ENCODE peak calls at places on chromosomes 5 and 9, in eight cellular contexts. One of them, this sample, is unnamed.

GRCh38 chr5:73851782-73852181 is 225.8 kb downstream of the ARHGEF28 start:
- DNase-seq in naive thymus-derived CD8-positive, alpha-beta T cell: no peak
- DNase-seq in astrocyte of the spinal cord: no peak
- DNase-seq in NCI-H774: no peak
- DNase-seq in fibroblast of lung: no peak
- DNase-seq in GM13977: no peak
- DNase-seq in activated T-cell treated with anti-CD3 and anti-CD28 coated beads, Interleukin-2, amount 50 U/mL, for 4 hours: no peak
- DNase-seq in stimulated activated CD4-positive, alpha-beta T cell treated with anti-CD3 and anti-CD28 coated beads, TNF-alpha, amount 100 ng/mL, for 24 hours: no peak
- DNase-seq in this sample: no peak

GRCh38 chr5:169978744-169979143 is 1.6 kb downstream of the INSYN2B start:
- DNase-seq in astrocyte of the spinal cord: peak
- DNase-seq in NCI-H774: no peak
- DNase-seq in activated T-cell treated with anti-CD3 and anti-CD28 coated beads, Interleukin-2, amount 50 U/mL, for 4 hours: no peak
- DNase-seq in fibroblast of lung: peak
- DNase-seq in naive thymus-derived CD8-positive, alpha-beta T cell: no peak
- DNase-seq in GM13977: no peak
- DNase-seq in stimulated activated CD4-positive, alpha-beta T cell treated with anti-CD3 and anti-CD28 coated beads, TNF-alpha, amount 100 ng/mL, for 24 hours: no peak
- DNase-seq in this sample: no peak

GRCh38 chr9:89605181-89606048 is 603 bp downstream of the GADD45G start:
- DNase-seq in stimulated activated CD4-positive, alpha-beta T cell treated with anti-CD3 and anti-CD28 coated beads, TNF-alpha, amount 100 ng/mL, for 24 hours: peak
- DNase-seq in astrocyte of the spinal cord: peak
- DNase-seq in NCI-H774: peak
- DNase-seq in naive thymus-derived CD8-positive, alpha-beta T cell: peak
- DNase-seq in GM13977: peak
- DNase-seq in activated T-cell treated with anti-CD3 and anti-CD28 coated beads, Interleukin-2, amount 50 U/mL, for 4 hours: peak
- DNase-seq in fibroblast of lung: peak
- DNase-seq in this sample: no peak

GRCh38 chr9:5310851-5311250 is 6.3 kb upstream of the RLN2 start:
- DNase-seq in fibroblast of lung: peak
- DNase-seq in naive thymus-derived CD8-positive, alpha-beta T cell: no peak
- DNase-seq in NCI-H774: no peak
- DNase-seq in astrocyte of the spinal cord: no peak
- DNase-seq in GM13977: no peak
- DNase-seq in activated T-cell treated with anti-CD3 and anti-CD28 coated beads, Interleukin-2, amount 50 U/mL, for 4 hours: no peak
- DNase-seq in stimulated activated CD4-positive, alpha-beta T cell treated with anti-CD3 and anti-CD28 coated beads, TNF-alpha, amount 100 ng/mL, for 24 hours: no peak
- DNase-seq in this sample: no peak

GRCh38 chr9:130186051-130186450 is 13.8 kb downstream of the NCS1 start:
- DNase-seq in fibroblast of lung: no peak
- DNase-seq in activated T-cell treated with anti-CD3 and anti-CD28 coated beads, Interleukin-2, amount 50 U/mL, for 4 hours: no peak
- DNase-seq in naive thymus-derived CD8-positive, alpha-beta T cell: no peak
- DNase-seq in NCI-H774: no peak
- DNase-seq in astrocyte of the spinal cord: no peak
- DNase-seq in stimulated activated CD4-positive, alpha-beta T cell treated with anti-CD3 and anti-CD28 coated beads, TNF-alpha, amount 100 ng/mL, for 24 hours: no peak
- DNase-seq in GM13977: no peak
- DNase-seq in this sample: no peak

GRCh38 chr5:175867587-175868347 is 3.6 kb upstream of the CPLX2 start:
- DNase-seq in NCI-H774: peak
- DNase-seq in fibroblast of lung: no peak
- DNase-seq in activated T-cell treated with anti-CD3 and anti-CD28 coated beads, Interleukin-2, amount 50 U/mL, for 4 hours: no peak
- DNase-seq in stimulated activated CD4-positive, alpha-beta T cell treated with anti-CD3 and anti-CD28 coated beads, TNF-alpha, amount 100 ng/mL, for 24 hours: no peak
- DNase-seq in naive thymus-derived CD8-positive, alpha-beta T cell: no peak
- DNase-seq in astrocyte of the spinal cord: no peak
- DNase-seq in GM13977: no peak
- DNase-seq in this sample: peak

GRCh38 chr5:132438931-132439330 is 51.6 kb downstream of the IRF1 start:
- DNase-seq in NCI-H774: no peak
- DNase-seq in GM13977: no peak
- DNase-seq in stimulated activated CD4-positive, alpha-beta T cell treated with anti-CD3 and anti-CD28 coated beads, TNF-alpha, amount 100 ng/mL, for 24 hours: no peak
- DNase-seq in activated T-cell treated with anti-CD3 and anti-CD28 coated beads, Interleukin-2, amount 50 U/mL, for 4 hours: no peak
- DNase-seq in naive thymus-derived CD8-positive, alpha-beta T cell: no peak
- DNase-seq in fibroblast of lung: no peak
- DNase-seq in astrocyte of the spinal cord: no peak
- DNase-seq in this sample: no peak

GRCh38 chr9:110623462-110624025 is 44.0 kb upstream of the SVEP1 start:
- DNase-seq in naive thymus-derived CD8-positive, alpha-beta T cell: no peak
- DNase-seq in NCI-H774: peak
- DNase-seq in astrocyte of the spinal cord: peak
- DNase-seq in stimulated activated CD4-positive, alpha-beta T cell treated with anti-CD3 and anti-CD28 coated beads, TNF-alpha, amount 100 ng/mL, for 24 hours: peak
- DNase-seq in activated T-cell treated with anti-CD3 and anti-CD28 coated beads, Interleukin-2, amount 50 U/mL, for 4 hours: no peak
- DNase-seq in GM13977: peak
- DNase-seq in fibroblast of lung: peak
- DNase-seq in this sample: peak

GRCh38 chr5:58127132-58127485 is 332.8 kb downstream of the PLK2 start:
- DNase-seq in NCI-H774: peak
- DNase-seq in astrocyte of the spinal cord: no peak
- DNase-seq in stimulated activated CD4-positive, alpha-beta T cell treated with anti-CD3 and anti-CD28 coated beads, TNF-alpha, amount 100 ng/mL, for 24 hours: no peak
- DNase-seq in naive thymus-derived CD8-positive, alpha-beta T cell: no peak
- DNase-seq in fibroblast of lung: no peak
- DNase-seq in GM13977: no peak
- DNase-seq in activated T-cell treated with anti-CD3 and anti-CD28 coated beads, Interleukin-2, amount 50 U/mL, for 4 hours: no peak
- DNase-seq in this sample: no peak

GRCh38 chr5:172127581-172127980 is 60.4 kb downstream of the STK10 start:
- DNase-seq in NCI-H774: no peak
- DNase-seq in GM13977: no peak
- DNase-seq in activated T-cell treated with anti-CD3 and anti-CD28 coated beads, Interleukin-2, amount 50 U/mL, for 4 hours: no peak
- DNase-seq in astrocyte of the spinal cord: no peak
- DNase-seq in naive thymus-derived CD8-positive, alpha-beta T cell: no peak
- DNase-seq in fibroblast of lung: no peak
- DNase-seq in stimulated activated CD4-positive, alpha-beta T cell treated with anti-CD3 and anti-CD28 coated beads, TNF-alpha, amount 100 ng/mL, for 24 hours: no peak
- DNase-seq in this sample: no peak

GRCh38 chr9:109286981-109287380 is 33.9 kb downstream of the EPB41L4B start:
- DNase-seq in astrocyte of the spinal cord: peak
- DNase-seq in activated T-cell treated with anti-CD3 and anti-CD28 coated beads, Interleukin-2, amount 50 U/mL, for 4 hours: no peak
- DNase-seq in stimulated activated CD4-positive, alpha-beta T cell treated with anti-CD3 and anti-CD28 coated beads, TNF-alpha, amount 100 ng/mL, for 24 hours: no peak
- DNase-seq in fibroblast of lung: peak
- DNase-seq in NCI-H774: no peak
- DNase-seq in GM13977: no peak
- DNase-seq in naive thymus-derived CD8-positive, alpha-beta T cell: no peak
- DNase-seq in this sample: no peak

GRCh38 chr9:37732086-37732744 is 21.4 kb upstream of the TRMT10B start:
- DNase-seq in fibroblast of lung: no peak
- DNase-seq in stimulated activated CD4-positive, alpha-beta T cell treated with anti-CD3 and anti-CD28 coated beads, TNF-alpha, amount 100 ng/mL, for 24 hours: no peak
- DNase-seq in NCI-H774: no peak
- DNase-seq in activated T-cell treated with anti-CD3 and anti-CD28 coated beads, Interleukin-2, amount 50 U/mL, for 4 hours: no peak
- DNase-seq in naive thymus-derived CD8-positive, alpha-beta T cell: no peak
- DNase-seq in GM13977: no peak
- DNase-seq in astrocyte of the spinal cord: no peak
- DNase-seq in this sample: no peak

GRCh38 chr9:13786131-13786530 is 506.6 kb upstream of the MPDZ start:
- DNase-seq in activated T-cell treated with anti-CD3 and anti-CD28 coated beads, Interleukin-2, amount 50 U/mL, for 4 hours: no peak
- DNase-seq in NCI-H774: no peak
- DNase-seq in naive thymus-derived CD8-positive, alpha-beta T cell: no peak
- DNase-seq in fibroblast of lung: peak
- DNase-seq in GM13977: no peak
- DNase-seq in stimulated activated CD4-positive, alpha-beta T cell treated with anti-CD3 and anti-CD28 coated beads, TNF-alpha, amount 100 ng/mL, for 24 hours: no peak
- DNase-seq in astrocyte of the spinal cord: peak
- DNase-seq in this sample: no peak

GRCh38 chr5:134140530-134141201 is 26.2 kb downstream of the TCF7 start:
- DNase-seq in astrocyte of the spinal cord: peak
- DNase-seq in stimulated activated CD4-positive, alpha-beta T cell treated with anti-CD3 and anti-CD28 coated beads, TNF-alpha, amount 100 ng/mL, for 24 hours: peak
- DNase-seq in GM13977: peak
- DNase-seq in NCI-H774: no peak
- DNase-seq in fibroblast of lung: peak
- DNase-seq in naive thymus-derived CD8-positive, alpha-beta T cell: no peak
- DNase-seq in activated T-cell treated with anti-CD3 and anti-CD28 coated beads, Interleukin-2, amount 50 U/mL, for 4 hours: peak
- DNase-seq in this sample: peak

GRCh38 chr5:141618030-141618803 is 583 bp downstream of the DIAPH1 start:
- DNase-seq in GM13977: no peak
- DNase-seq in fibroblast of lung: peak
- DNase-seq in stimulated activated CD4-positive, alpha-beta T cell treated with anti-CD3 and anti-CD28 coated beads, TNF-alpha, amount 100 ng/mL, for 24 hours: no peak
- DNase-seq in activated T-cell treated with anti-CD3 and anti-CD28 coated beads, Interleukin-2, amount 50 U/mL, for 4 hours: peak
- DNase-seq in astrocyte of the spinal cord: peak
- DNase-seq in naive thymus-derived CD8-positive, alpha-beta T cell: peak
- DNase-seq in NCI-H774: peak
- DNase-seq in this sample: peak

GRCh38 chr5:173907686-173908371 is 19.7 kb downstream of the CPEB4 start:
- DNase-seq in fibroblast of lung: peak
- DNase-seq in GM13977: no peak
- DNase-seq in stimulated activated CD4-positive, alpha-beta T cell treated with anti-CD3 and anti-CD28 coated beads, TNF-alpha, amount 100 ng/mL, for 24 hours: no peak
- DNase-seq in NCI-H774: no peak
- DNase-seq in activated T-cell treated with anti-CD3 and anti-CD28 coated beads, Interleukin-2, amount 50 U/mL, for 4 hours: no peak
- DNase-seq in astrocyte of the spinal cord: no peak
- DNase-seq in naive thymus-derived CD8-positive, alpha-beta T cell: no peak
- DNase-seq in this sample: no peak

GRCh38 chr5:95241635-95242034 is 43.3 kb downstream of the MCTP1 start:
- DNase-seq in astrocyte of the spinal cord: peak
- DNase-seq in activated T-cell treated with anti-CD3 and anti-CD28 coated beads, Interleukin-2, amount 50 U/mL, for 4 hours: no peak
- DNase-seq in stimulated activated CD4-positive, alpha-beta T cell treated with anti-CD3 and anti-CD28 coated beads, TNF-alpha, amount 100 ng/mL, for 24 hours: no peak
- DNase-seq in GM13977: peak
- DNase-seq in fibroblast of lung: peak
- DNase-seq in NCI-H774: no peak
- DNase-seq in naive thymus-derived CD8-positive, alpha-beta T cell: no peak
- DNase-seq in this sample: no peak

GRCh38 chr9:78235771-78236510 is at the start of gene CEP78:
- DNase-seq in GM13977: peak
- DNase-seq in naive thymus-derived CD8-positive, alpha-beta T cell: peak
- DNase-seq in NCI-H774: peak
- DNase-seq in stimulated activated CD4-positive, alpha-beta T cell treated with anti-CD3 and anti-CD28 coated beads, TNF-alpha, amount 100 ng/mL, for 24 hours: peak
- DNase-seq in activated T-cell treated with anti-CD3 and anti-CD28 coated beads, Interleukin-2, amount 50 U/mL, for 4 hours: peak
- DNase-seq in fibroblast of lung: peak
- DNase-seq in astrocyte of the spinal cord: peak
- DNase-seq in this sample: peak

GRCh38 chr5:143577554-143577953 is 174.1 kb upstream of the NR3C1 start:
- DNase-seq in fibroblast of lung: no peak
- DNase-seq in naive thymus-derived CD8-positive, alpha-beta T cell: no peak
- DNase-seq in astrocyte of the spinal cord: no peak
- DNase-seq in GM13977: no peak
- DNase-seq in NCI-H774: no peak
- DNase-seq in activated T-cell treated with anti-CD3 and anti-CD28 coated beads, Interleukin-2, amount 50 U/mL, for 4 hours: no peak
- DNase-seq in stimulated activated CD4-positive, alpha-beta T cell treated with anti-CD3 and anti-CD28 coated beads, TNF-alpha, amount 100 ng/mL, for 24 hours: no peak
- DNase-seq in this sample: no peak

GRCh38 chr9:37503736-37504135 is 18.0 kb downstream of the POLR1E start:
- DNase-seq in naive thymus-derived CD8-positive, alpha-beta T cell: peak
- DNase-seq in fibroblast of lung: peak
- DNase-seq in stimulated activated CD4-positive, alpha-beta T cell treated with anti-CD3 and anti-CD28 coated beads, TNF-alpha, amount 100 ng/mL, for 24 hours: no peak
- DNase-seq in NCI-H774: no peak
- DNase-seq in activated T-cell treated with anti-CD3 and anti-CD28 coated beads, Interleukin-2, amount 50 U/mL, for 4 hours: no peak
- DNase-seq in astrocyte of the spinal cord: no peak
- DNase-seq in GM13977: no peak
- DNase-seq in this sample: no peak

GRCh38 chr5:180114304-180115003 is 42.9 kb upstream of the RNF130 start:
- DNase-seq in fibroblast of lung: no peak
- DNase-seq in GM13977: no peak
- DNase-seq in activated T-cell treated with anti-CD3 and anti-CD28 coated beads, Interleukin-2, amount 50 U/mL, for 4 hours: no peak
- DNase-seq in NCI-H774: no peak
- DNase-seq in astrocyte of the spinal cord: no peak
- DNase-seq in stimulated activated CD4-positive, alpha-beta T cell treated with anti-CD3 and anti-CD28 coated beads, TNF-alpha, amount 100 ng/mL, for 24 hours: no peak
- DNase-seq in naive thymus-derived CD8-positive, alpha-beta T cell: no peak
- DNase-seq in this sample: no peak

GRCh38 chr5:168655316-168655715 is 76.1 kb upstream of the PANK3 start:
- DNase-seq in GM13977: no peak
- DNase-seq in activated T-cell treated with anti-CD3 and anti-CD28 coated beads, Interleukin-2, amount 50 U/mL, for 4 hours: no peak
- DNase-seq in stimulated activated CD4-positive, alpha-beta T cell treated with anti-CD3 and anti-CD28 coated beads, TNF-alpha, amount 100 ng/mL, for 24 hours: no peak
- DNase-seq in fibroblast of lung: no peak
- DNase-seq in NCI-H774: no peak
- DNase-seq in naive thymus-derived CD8-positive, alpha-beta T cell: no peak
- DNase-seq in astrocyte of the spinal cord: no peak
- DNase-seq in this sample: no peak

GRCh38 chr5:95519151-95519550 is 35.6 kb downstream of the SKIC3 start:
- DNase-seq in stimulated activated CD4-positive, alpha-beta T cell treated with anti-CD3 and anti-CD28 coated beads, TNF-alpha, amount 100 ng/mL, for 24 hours: no peak
- DNase-seq in activated T-cell treated with anti-CD3 and anti-CD28 coated beads, Interleukin-2, amount 50 U/mL, for 4 hours: no peak
- DNase-seq in fibroblast of lung: no peak
- DNase-seq in GM13977: no peak
- DNase-seq in astrocyte of the spinal cord: no peak
- DNase-seq in NCI-H774: no peak
- DNase-seq in naive thymus-derived CD8-positive, alpha-beta T cell: no peak
- DNase-seq in this sample: no peak

GRCh38 chr9:137435980-137436760 is 5.0 kb downstream of the ENTPD8 start:
- DNase-seq in stimulated activated CD4-positive, alpha-beta T cell treated with anti-CD3 and anti-CD28 coated beads, TNF-alpha, amount 100 ng/mL, for 24 hours: no peak
- DNase-seq in fibroblast of lung: peak
- DNase-seq in activated T-cell treated with anti-CD3 and anti-CD28 coated beads, Interleukin-2, amount 50 U/mL, for 4 hours: no peak
- DNase-seq in astrocyte of the spinal cord: peak
- DNase-seq in GM13977: no peak
- DNase-seq in NCI-H774: no peak
- DNase-seq in naive thymus-derived CD8-positive, alpha-beta T cell: no peak
- DNase-seq in this sample: no peak

GRCh38 chr5:150154618-150155134 is 969 bp downstream of the PDGFRB start:
- DNase-seq in naive thymus-derived CD8-positive, alpha-beta T cell: no peak
- DNase-seq in activated T-cell treated with anti-CD3 and anti-CD28 coated beads, Interleukin-2, amount 50 U/mL, for 4 hours: no peak
- DNase-seq in NCI-H774: no peak
- DNase-seq in stimulated activated CD4-positive, alpha-beta T cell treated with anti-CD3 and anti-CD28 coated beads, TNF-alpha, amount 100 ng/mL, for 24 hours: no peak
- DNase-seq in GM13977: no peak
- DNase-seq in astrocyte of the spinal cord: no peak
- DNase-seq in fibroblast of lung: no peak
- DNase-seq in this sample: no peak

GRCh38 chr5:131228646-131229045 is 35.2 kb upstream of the CDC42SE2 start:
- DNase-seq in activated T-cell treated with anti-CD3 and anti-CD28 coated beads, Interleukin-2, amount 50 U/mL, for 4 hours: no peak
- DNase-seq in astrocyte of the spinal cord: no peak
- DNase-seq in NCI-H774: no peak
- DNase-seq in GM13977: no peak
- DNase-seq in naive thymus-derived CD8-positive, alpha-beta T cell: no peak
- DNase-seq in fibroblast of lung: no peak
- DNase-seq in stimulated activated CD4-positive, alpha-beta T cell treated with anti-CD3 and anti-CD28 coated beads, TNF-alpha, amount 100 ng/mL, for 24 hours: no peak
- DNase-seq in this sample: no peak

GRCh38 chr5:120817044-120817985 is 353.2 kb downstream of the PRR16 start:
- DNase-seq in NCI-H774: no peak
- DNase-seq in GM13977: no peak
- DNase-seq in astrocyte of the spinal cord: peak
- DNase-seq in naive thymus-derived CD8-positive, alpha-beta T cell: no peak
- DNase-seq in fibroblast of lung: peak
- DNase-seq in stimulated activated CD4-positive, alpha-beta T cell treated with anti-CD3 and anti-CD28 coated beads, TNF-alpha, amount 100 ng/mL, for 24 hours: no peak
- DNase-seq in activated T-cell treated with anti-CD3 and anti-CD28 coated beads, Interleukin-2, amount 50 U/mL, for 4 hours: no peak
- DNase-seq in this sample: no peak

GRCh38 chr9:93244510-93245436 is 60.8 kb downstream of the WNK2 start:
- DNase-seq in stimulated activated CD4-positive, alpha-beta T cell treated with anti-CD3 and anti-CD28 coated beads, TNF-alpha, amount 100 ng/mL, for 24 hours: no peak
- DNase-seq in GM13977: no peak
- DNase-seq in NCI-H774: no peak
- DNase-seq in naive thymus-derived CD8-positive, alpha-beta T cell: no peak
- DNase-seq in fibroblast of lung: no peak
- DNase-seq in astrocyte of the spinal cord: no peak
- DNase-seq in activated T-cell treated with anti-CD3 and anti-CD28 coated beads, Interleukin-2, amount 50 U/mL, for 4 hours: no peak
- DNase-seq in this sample: no peak

GRCh38 chr9:113978954-113979712 is 99.0 kb downstream of the AMBP start:
- DNase-seq in GM13977: no peak
- DNase-seq in activated T-cell treated with anti-CD3 and anti-CD28 coated beads, Interleukin-2, amount 50 U/mL, for 4 hours: no peak
- DNase-seq in astrocyte of the spinal cord: no peak
- DNase-seq in NCI-H774: no peak
- DNase-seq in stimulated activated CD4-positive, alpha-beta T cell treated with anti-CD3 and anti-CD28 coated beads, TNF-alpha, amount 100 ng/mL, for 24 hours: no peak
- DNase-seq in fibroblast of lung: peak
- DNase-seq in naive thymus-derived CD8-positive, alpha-beta T cell: no peak
- DNase-seq in this sample: no peak

GRCh38 chr5:51618234-51618633 is 235.0 kb downstream of the ISL1 start:
- DNase-seq in astrocyte of the spinal cord: no peak
- DNase-seq in fibroblast of lung: no peak
- DNase-seq in activated T-cell treated with anti-CD3 and anti-CD28 coated beads, Interleukin-2, amount 50 U/mL, for 4 hours: no peak
- DNase-seq in NCI-H774: no peak
- DNase-seq in naive thymus-derived CD8-positive, alpha-beta T cell: no peak
- DNase-seq in stimulated activated CD4-positive, alpha-beta T cell treated with anti-CD3 and anti-CD28 coated beads, TNF-alpha, amount 100 ng/mL, for 24 hours: no peak
- DNase-seq in GM13977: no peak
- DNase-seq in this sample: no peak

GRCh38 chr5:96483878-96484277 is 50.8 kb upstream of the PCSK1 start:
- DNase-seq in astrocyte of the spinal cord: peak
- DNase-seq in GM13977: no peak
- DNase-seq in naive thymus-derived CD8-positive, alpha-beta T cell: no peak
- DNase-seq in fibroblast of lung: peak
- DNase-seq in NCI-H774: no peak
- DNase-seq in stimulated activated CD4-positive, alpha-beta T cell treated with anti-CD3 and anti-CD28 coated beads, TNF-alpha, amount 100 ng/mL, for 24 hours: no peak
- DNase-seq in activated T-cell treated with anti-CD3 and anti-CD28 coated beads, Interleukin-2, amount 50 U/mL, for 4 hours: no peak
- DNase-seq in this sample: no peak

GRCh38 chr5:75948441-75948840 is 134.7 kb upstream of the SV2C start:
- DNase-seq in naive thymus-derived CD8-positive, alpha-beta T cell: no peak
- DNase-seq in fibroblast of lung: no peak
- DNase-seq in astrocyte of the spinal cord: no peak
- DNase-seq in GM13977: no peak
- DNase-seq in activated T-cell treated with anti-CD3 and anti-CD28 coated beads, Interleukin-2, amount 50 U/mL, for 4 hours: no peak
- DNase-seq in NCI-H774: no peak
- DNase-seq in stimulated activated CD4-positive, alpha-beta T cell treated with anti-CD3 and anti-CD28 coated beads, TNF-alpha, amount 100 ng/mL, for 24 hours: no peak
- DNase-seq in this sample: no peak

GRCh38 chr9:86978413-86978812 is 31.1 kb upstream of the GAS1 start:
- DNase-seq in GM13977: no peak
- DNase-seq in astrocyte of the spinal cord: peak
- DNase-seq in naive thymus-derived CD8-positive, alpha-beta T cell: no peak
- DNase-seq in stimulated activated CD4-positive, alpha-beta T cell treated with anti-CD3 and anti-CD28 coated beads, TNF-alpha, amount 100 ng/mL, for 24 hours: no peak
- DNase-seq in activated T-cell treated with anti-CD3 and anti-CD28 coated beads, Interleukin-2, amount 50 U/mL, for 4 hours: no peak
- DNase-seq in NCI-H774: no peak
- DNase-seq in fibroblast of lung: peak
- DNase-seq in this sample: no peak

GRCh38 chr5:127959152-127959764 is 124.3 kb upstream of the SLC12A2 start:
- DNase-seq in fibroblast of lung: peak
- DNase-seq in stimulated activated CD4-positive, alpha-beta T cell treated with anti-CD3 and anti-CD28 coated beads, TNF-alpha, amount 100 ng/mL, for 24 hours: no peak
- DNase-seq in naive thymus-derived CD8-positive, alpha-beta T cell: no peak
- DNase-seq in NCI-H774: peak
- DNase-seq in activated T-cell treated with anti-CD3 and anti-CD28 coated beads, Interleukin-2, amount 50 U/mL, for 4 hours: no peak
- DNase-seq in GM13977: no peak
- DNase-seq in astrocyte of the spinal cord: peak
- DNase-seq in this sample: peak